ENCODE peak calls at places on chromosomes 7 and 10, in four cellular contexts. One of them, this sample, is unnamed.

GRCh38 chr7:27053153-27053552 is 42.6 kb downstream of the HOXA1 start:
- DNase-seq in stimulated activated CD4-positive, alpha-beta T cell treated with anti-CD3 and anti-CD28 coated beads, Interleukin-2, amount 100 ng/mL, for 48 hours: no peak
- DNase-seq in esophagus squamous epithelium: no peak
- DNase-seq in activated naive CD8-positive, alpha-beta T cell treated with anti-CD3 and anti-CD28 coated beads, Interleukin-2, amount 50 U/mL, for 24 hours: no peak
- DNase-seq in this sample: no peak

GRCh38 chr7:124033807-124034753 is 1.2 kb upstream of the TMEM229A start:
- DNase-seq in stimulated activated CD4-positive, alpha-beta T cell treated with anti-CD3 and anti-CD28 coated beads, Interleukin-2, amount 100 ng/mL, for 48 hours: no peak
- DNase-seq in esophagus squamous epithelium: no peak
- DNase-seq in activated naive CD8-positive, alpha-beta T cell treated with anti-CD3 and anti-CD28 coated beads, Interleukin-2, amount 50 U/mL, for 24 hours: no peak
- DNase-seq in this sample: no peak

GRCh38 chr10:97278491-97278989 is 13.9 kb downstream of the ARHGAP19 start:
- DNase-seq in stimulated activated CD4-positive, alpha-beta T cell treated with anti-CD3 and anti-CD28 coated beads, Interleukin-2, amount 100 ng/mL, for 48 hours: no peak
- DNase-seq in esophagus squamous epithelium: no peak
- DNase-seq in activated naive CD8-positive, alpha-beta T cell treated with anti-CD3 and anti-CD28 coated beads, Interleukin-2, amount 50 U/mL, for 24 hours: no peak
- DNase-seq in this sample: no peak

GRCh38 chr7:1761097-1761496 is 91.0 kb downstream of the ELFN1 start:
- DNase-seq in stimulated activated CD4-positive, alpha-beta T cell treated with anti-CD3 and anti-CD28 coated beads, Interleukin-2, amount 100 ng/mL, for 48 hours: no peak
- DNase-seq in esophagus squamous epithelium: no peak
- DNase-seq in activated naive CD8-positive, alpha-beta T cell treated with anti-CD3 and anti-CD28 coated beads, Interleukin-2, amount 50 U/mL, for 24 hours: no peak
- DNase-seq in this sample: no peak

GRCh38 chr7:6387734-6388294 is 59.9 kb downstream of the DAGLB start:
- DNase-seq in stimulated activated CD4-positive, alpha-beta T cell treated with anti-CD3 and anti-CD28 coated beads, Interleukin-2, amount 100 ng/mL, for 48 hours: no peak
- DNase-seq in esophagus squamous epithelium: no peak
- DNase-seq in activated naive CD8-positive, alpha-beta T cell treated with anti-CD3 and anti-CD28 coated beads, Interleukin-2, amount 50 U/mL, for 24 hours: no peak
- DNase-seq in this sample: no peak

GRCh38 chr7:134513169-134513752 is 14.1 kb upstream of the AKR1B10 start:
- DNase-seq in stimulated activated CD4-positive, alpha-beta T cell treated with anti-CD3 and anti-CD28 coated beads, Interleukin-2, amount 100 ng/mL, for 48 hours: peak; percentile 30
- DNase-seq in esophagus squamous epithelium: no peak
- DNase-seq in activated naive CD8-positive, alpha-beta T cell treated with anti-CD3 and anti-CD28 coated beads, Interleukin-2, amount 50 U/mL, for 24 hours: peak; percentile 35
- DNase-seq in this sample: no peak

GRCh38 chr10:95505641-95506040 is 55.5 kb downstream of the SORBS1 start:
- DNase-seq in stimulated activated CD4-positive, alpha-beta T cell treated with anti-CD3 and anti-CD28 coated beads, Interleukin-2, amount 100 ng/mL, for 48 hours: no peak
- DNase-seq in esophagus squamous epithelium: no peak
- DNase-seq in activated naive CD8-positive, alpha-beta T cell treated with anti-CD3 and anti-CD28 coated beads, Interleukin-2, amount 50 U/mL, for 24 hours: no peak
- DNase-seq in this sample: no peak

GRCh38 chr7:94367940-94368339 is 26.8 kb upstream of the COL1A2 start:
- DNase-seq in stimulated activated CD4-positive, alpha-beta T cell treated with anti-CD3 and anti-CD28 coated beads, Interleukin-2, amount 100 ng/mL, for 48 hours: no peak
- DNase-seq in esophagus squamous epithelium: no peak
- DNase-seq in activated naive CD8-positive, alpha-beta T cell treated with anti-CD3 and anti-CD28 coated beads, Interleukin-2, amount 50 U/mL, for 24 hours: no peak
- DNase-seq in this sample: no peak

This sample was measured in thoracic aorta.